ENCODE peak calls at places on chromosome 15, in six cellular contexts. One of them, this sample, is unnamed.

GRCh38 chr15:90497912-90498311 is 31.8 kb upstream of the CRTC3 start:
- DNase-seq in psoas muscle: no peak
- DNase-seq in AML-193: no peak
- DNase-seq in globus pallidus: no peak
- DNase-seq in EL: no peak
- DNase-seq in ovary: no peak
- DNase-seq in this sample: no peak

GRCh38 chr15:63499611-63500010 is 4.8 kb upstream of the USP3 start:
- DNase-seq in AML-193: no peak
- DNase-seq in psoas muscle: no peak
- DNase-seq in ovary: no peak
- DNase-seq in globus pallidus: no peak
- DNase-seq in EL: no peak
- DNase-seq in this sample: no peak

GRCh38 chr15:31486506-31486905 is 159.9 kb downstream of the KLF13 start:
- DNase-seq in AML-193: no peak
- DNase-seq in EL: no peak
- DNase-seq in globus pallidus: no peak
- DNase-seq in psoas muscle: no peak
- DNase-seq in ovary: peak; percentile 4
- DNase-seq in this sample: no peak

GRCh38 chr15:48385431-48385830 is 54.2 kb downstream of the DUT start:
- DNase-seq in ovary: no peak
- DNase-seq in psoas muscle: no peak
- DNase-seq in EL: peak; percentile 96
- DNase-seq in AML-193: no peak
- DNase-seq in globus pallidus: no peak
- DNase-seq in this sample: no peak

GRCh38 chr15:63517614-63518013 is 13.2 kb downstream of the USP3 start:
- DNase-seq in AML-193: no peak
- DNase-seq in ovary: no peak
- DNase-seq in globus pallidus: no peak
- DNase-seq in EL: no peak
- DNase-seq in psoas muscle: no peak
- DNase-seq in this sample: no peak

GRCh38 chr15:74400915-74401757 is 32.6 kb downstream of the SEMA7A start:
- DNase-seq in ovary: no peak
- DNase-seq in psoas muscle: no peak
- DNase-seq in EL: no peak
- DNase-seq in AML-193: no peak
- DNase-seq in globus pallidus: no peak
- DNase-seq in this sample: no peak

GRCh38 chr15:27358751-27359434 is 387.9 kb downstream of the GABRG3 start:
- DNase-seq in psoas muscle: peak; percentile 18
- DNase-seq in AML-193: no peak
- DNase-seq in globus pallidus: peak; percentile 31
- DNase-seq in ovary: no peak
- DNase-seq in EL: no peak
- DNase-seq in this sample: no peak

GRCh38 chr15:27490867-27491595 is 520.0 kb downstream of the GABRG3 start:
- DNase-seq in psoas muscle: no peak
- DNase-seq in AML-193: no peak
- DNase-seq in EL: no peak
- DNase-seq in globus pallidus: peak; percentile 14
- DNase-seq in ovary: no peak
- DNase-seq in this sample: no peak

GRCh38 chr15:67125589-67126502 is 60.4 kb downstream of the SMAD3 start:
- DNase-seq in EL: peak; percentile 99
- DNase-seq in ovary: peak; percentile 87
- DNase-seq in globus pallidus: no peak
- DNase-seq in psoas muscle: peak; percentile 90
- DNase-seq in AML-193: no peak
- DNase-seq in this sample: peak; percentile 87

GRCh38 chr15:70265466-70265978 is 167.8 kb upstream of the TLE3 start:
- DNase-seq in ovary: no peak
- DNase-seq in EL: no peak
- DNase-seq in psoas muscle: no peak
- DNase-seq in AML-193: no peak
- DNase-seq in globus pallidus: no peak
- DNase-seq in this sample: no peak

GRCh38 chr15:93270937-93271472 is 182.0 kb upstream of the RGMA start:
- DNase-seq in EL: no peak
- DNase-seq in psoas muscle: no peak
- DNase-seq in ovary: no peak
- DNase-seq in globus pallidus: no peak
- DNase-seq in AML-193: no peak
- DNase-seq in this sample: no peak

This sample was measured in sciatic nerve.